ENCODE peak calls at places on chromosome 5, in nine cellular contexts. One of them, this sample, is unnamed.

GRCh38 chr5:55853271-55853670 is 2.1 kb downstream of the IL31RA start:
- DNase-seq in endothelial cell of umbilical vein: peak
- DNase-seq in testis: no peak
- DNase-seq in cardiac fibroblast: no peak
- DNase-seq in WTC11: no peak
- DNase-seq in right atrium auricular region: no peak
- DNase-seq in HCT116: no peak
- DNase-seq in mucosa of descending colon: no peak
- DNase-seq in suprapubic skin: no peak
- DNase-seq in this sample: no peak

GRCh38 chr5:136453199-136453598 is 87.9 kb upstream of the TRPC7 start:
- DNase-seq in right atrium auricular region: no peak
- DNase-seq in WTC11: no peak
- DNase-seq in cardiac fibroblast: no peak
- DNase-seq in endothelial cell of umbilical vein: no peak
- DNase-seq in suprapubic skin: no peak
- DNase-seq in mucosa of descending colon: no peak
- DNase-seq in testis: no peak
- DNase-seq in HCT116: no peak
- DNase-seq in this sample: no peak

GRCh38 chr5:136054133-136054996 is 25.6 kb downstream of the TGFBI start:
- DNase-seq in WTC11: no peak
- DNase-seq in HCT116: no peak
- DNase-seq in testis: no peak
- DNase-seq in suprapubic skin: no peak
- DNase-seq in endothelial cell of umbilical vein: no peak
- DNase-seq in cardiac fibroblast: peak
- DNase-seq in right atrium auricular region: no peak
- DNase-seq in mucosa of descending colon: no peak
- DNase-seq in this sample: no peak

GRCh38 chr5:102221949-102222348 is 74.1 kb downstream of the SLCO4C1 start:
- DNase-seq in testis: no peak
- DNase-seq in WTC11: no peak
- DNase-seq in suprapubic skin: no peak
- DNase-seq in endothelial cell of umbilical vein: no peak
- DNase-seq in right atrium auricular region: no peak
- DNase-seq in mucosa of descending colon: no peak
- DNase-seq in HCT116: no peak
- DNase-seq in cardiac fibroblast: no peak
- DNase-seq in this sample: no peak

GRCh38 chr5:79474416-79475173 is 39.3 kb downstream of the HOMER1 start:
- DNase-seq in suprapubic skin: no peak
- DNase-seq in HCT116: no peak
- DNase-seq in right atrium auricular region: no peak
- DNase-seq in cardiac fibroblast: no peak
- DNase-seq in mucosa of descending colon: no peak
- DNase-seq in endothelial cell of umbilical vein: no peak
- DNase-seq in WTC11: no peak
- DNase-seq in testis: no peak
- DNase-seq in this sample: no peak

GRCh38 chr5:142446131-142446959 is 121.5 kb upstream of the SPRY4 start:
- DNase-seq in right atrium auricular region: peak
- DNase-seq in mucosa of descending colon: no peak
- DNase-seq in testis: peak
- DNase-seq in endothelial cell of umbilical vein: peak
- DNase-seq in cardiac fibroblast: peak
- DNase-seq in suprapubic skin: no peak
- DNase-seq in WTC11: no peak
- DNase-seq in HCT116: peak
- DNase-seq in this sample: no peak

GRCh38 chr5:107196500-107196899 is 474.2 kb downstream of the EFNA5 start:
- DNase-seq in testis: no peak
- DNase-seq in right atrium auricular region: no peak
- DNase-seq in HCT116: no peak
- DNase-seq in suprapubic skin: no peak
- DNase-seq in mucosa of descending colon: no peak
- DNase-seq in WTC11: no peak
- DNase-seq in endothelial cell of umbilical vein: no peak
- DNase-seq in cardiac fibroblast: no peak
- DNase-seq in this sample: no peak

GRCh38 chr5:149027636-149028035 is 35.2 kb downstream of the SH3TC2 start:
- DNase-seq in right atrium auricular region: no peak
- DNase-seq in WTC11: no peak
- DNase-seq in endothelial cell of umbilical vein: no peak
- DNase-seq in suprapubic skin: no peak
- DNase-seq in testis: no peak
- DNase-seq in mucosa of descending colon: no peak
- DNase-seq in HCT116: no peak
- DNase-seq in cardiac fibroblast: no peak
- DNase-seq in this sample: no peak

GRCh38 chr5:78661691-78662090 is 13.1 kb upstream of the LHFPL2 start:
- DNase-seq in testis: no peak
- DNase-seq in suprapubic skin: no peak
- DNase-seq in cardiac fibroblast: no peak
- DNase-seq in HCT116: no peak
- DNase-seq in right atrium auricular region: no peak
- DNase-seq in endothelial cell of umbilical vein: no peak
- DNase-seq in WTC11: no peak
- DNase-seq in mucosa of descending colon: no peak
- DNase-seq in this sample: no peak

GRCh38 chr5:37717613-37718431 is 122.0 kb downstream of the GDNF start:
- DNase-seq in suprapubic skin: no peak
- DNase-seq in testis: peak
- DNase-seq in right atrium auricular region: no peak
- DNase-seq in endothelial cell of umbilical vein: peak
- DNase-seq in HCT116: no peak
- DNase-seq in WTC11: peak
- DNase-seq in cardiac fibroblast: peak
- DNase-seq in mucosa of descending colon: peak
- DNase-seq in this sample: peak

GRCh38 chr5:10328323-10328722 is 20.6 kb upstream of the CMBL start:
- DNase-seq in right atrium auricular region: no peak
- DNase-seq in endothelial cell of umbilical vein: no peak
- DNase-seq in testis: no peak
- DNase-seq in suprapubic skin: no peak
- DNase-seq in cardiac fibroblast: no peak
- DNase-seq in HCT116: no peak
- DNase-seq in WTC11: no peak
- DNase-seq in mucosa of descending colon: no peak
- DNase-seq in this sample: no peak

GRCh38 chr5:80781356-80781755 is 126.6 kb upstream of the DHFR start:
- DNase-seq in suprapubic skin: no peak
- DNase-seq in mucosa of descending colon: no peak
- DNase-seq in WTC11: no peak
- DNase-seq in HCT116: peak
- DNase-seq in endothelial cell of umbilical vein: no peak
- DNase-seq in cardiac fibroblast: peak
- DNase-seq in testis: no peak
- DNase-seq in right atrium auricular region: no peak
- DNase-seq in this sample: no peak

GRCh38 chr5:83553000-83553486 is 81.5 kb downstream of the VCAN start:
- DNase-seq in testis: no peak
- DNase-seq in HCT116: no peak
- DNase-seq in cardiac fibroblast: peak
- DNase-seq in suprapubic skin: peak
- DNase-seq in right atrium auricular region: peak
- DNase-seq in mucosa of descending colon: no peak
- DNase-seq in endothelial cell of umbilical vein: no peak
- DNase-seq in WTC11: no peak
- DNase-seq in this sample: no peak

GRCh38 chr5:53076014-53076413 is 33.5 kb downstream of the MOCS2 start:
- DNase-seq in mucosa of descending colon: no peak
- DNase-seq in right atrium auricular region: no peak
- DNase-seq in WTC11: no peak
- DNase-seq in suprapubic skin: no peak
- DNase-seq in endothelial cell of umbilical vein: no peak
- DNase-seq in HCT116: no peak
- DNase-seq in testis: no peak
- DNase-seq in cardiac fibroblast: peak
- DNase-seq in this sample: no peak

GRCh38 chr5:534743-535671 is 10.8 kb upstream of the SLC9A3 start:
- DNase-seq in suprapubic skin: no peak
- DNase-seq in HCT116: no peak
- DNase-seq in cardiac fibroblast: no peak
- DNase-seq in mucosa of descending colon: no peak
- DNase-seq in testis: no peak
- DNase-seq in right atrium auricular region: no peak
- DNase-seq in WTC11: no peak
- DNase-seq in endothelial cell of umbilical vein: no peak
- DNase-seq in this sample: no peak

GRCh38 chr5:42399702-42400101 is 23.5 kb upstream of the GHR start:
- DNase-seq in endothelial cell of umbilical vein: no peak
- DNase-seq in mucosa of descending colon: no peak
- DNase-seq in HCT116: no peak
- DNase-seq in cardiac fibroblast: no peak
- DNase-seq in WTC11: no peak
- DNase-seq in suprapubic skin: no peak
- DNase-seq in right atrium auricular region: no peak
- DNase-seq in testis: no peak
- DNase-seq in this sample: no peak

GRCh38 chr5:555058-555623 is 30.9 kb upstream of the SLC9A3 start:
- DNase-seq in cardiac fibroblast: no peak
- DNase-seq in mucosa of descending colon: peak
- DNase-seq in testis: no peak
- DNase-seq in suprapubic skin: peak
- DNase-seq in right atrium auricular region: no peak
- DNase-seq in WTC11: no peak
- DNase-seq in HCT116: no peak
- DNase-seq in endothelial cell of umbilical vein: no peak
- DNase-seq in this sample: no peak

GRCh38 chr5:157303667-157304327 is 37.9 kb downstream of the CYFIP2 start:
- DNase-seq in cardiac fibroblast: no peak
- DNase-seq in HCT116: no peak
- DNase-seq in suprapubic skin: no peak
- DNase-seq in right atrium auricular region: no peak
- DNase-seq in mucosa of descending colon: no peak
- DNase-seq in WTC11: peak
- DNase-seq in endothelial cell of umbilical vein: no peak
- DNase-seq in testis: no peak
- DNase-seq in this sample: peak

GRCh38 chr5:156460496-156460895 is 133.5 kb downstream of the SGCD start:
- DNase-seq in HCT116: no peak
- DNase-seq in testis: no peak
- DNase-seq in mucosa of descending colon: no peak
- DNase-seq in WTC11: no peak
- DNase-seq in right atrium auricular region: no peak
- DNase-seq in endothelial cell of umbilical vein: no peak
- DNase-seq in suprapubic skin: no peak
- DNase-seq in cardiac fibroblast: no peak
- DNase-seq in this sample: no peak

GRCh38 chr5:67214713-67215591 is 18.4 kb upstream of the CD180 start:
- DNase-seq in HCT116: no peak
- DNase-seq in right atrium auricular region: no peak
- DNase-seq in cardiac fibroblast: no peak
- DNase-seq in suprapubic skin: no peak
- DNase-seq in WTC11: no peak
- DNase-seq in testis: no peak
- DNase-seq in mucosa of descending colon: peak
- DNase-seq in endothelial cell of umbilical vein: peak
- DNase-seq in this sample: no peak

DNA sequence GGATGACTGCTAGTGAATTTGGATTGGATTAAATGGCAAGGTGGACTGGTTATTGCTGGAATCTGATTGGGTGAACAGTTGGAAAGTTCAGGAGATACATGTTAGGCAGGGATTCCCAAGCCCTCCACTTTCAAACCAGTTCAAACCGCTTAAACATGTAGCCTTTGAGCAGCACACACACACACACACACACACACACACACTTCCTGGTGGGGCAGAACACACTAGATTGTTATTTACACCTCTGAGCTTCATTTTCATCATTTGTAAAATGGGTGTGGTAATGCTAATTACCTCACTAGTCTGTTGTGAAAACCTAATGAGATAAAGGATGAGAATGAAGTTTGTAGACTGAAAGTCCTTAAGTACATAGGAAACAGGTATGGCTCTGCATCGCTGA is 6.9 kb upstream of the MYOZ3 start:
- DNase-seq in cardiac fibroblast: no peak
- DNase-seq in HCT116: no peak
- DNase-seq in WTC11: no peak
- DNase-seq in suprapubic skin: no peak
- DNase-seq in endothelial cell of umbilical vein: no peak
- DNase-seq in right atrium auricular region: no peak
- DNase-seq in testis: no peak
- DNase-seq in mucosa of descending colon: no peak
- DNase-seq in this sample: no peak
- TF ChIP-seq CTCF in cardiac fibroblast: no peak
- TF ChIP-seq CTCF in HCT116: no peak
- TF ChIP-seq CTCF in WTC11: no peak
- TF ChIP-seq CTCF in suprapubic skin: no peak
- TF ChIP-seq CTCF in endothelial cell of umbilical vein: no peak
- TF ChIP-seq CTCF in right atrium auricular region: no peak
- TF ChIP-seq CTCF in testis: no peak
- TF ChIP-seq CTCF in mucosa of descending colon: no peak
- TF ChIP-seq CTCF in this sample: no peak

GRCh38 chr5:64612349-64612961 is 77.8 kb upstream of the SHISAL2B start:
- DNase-seq in cardiac fibroblast: peak
- DNase-seq in WTC11: peak
- DNase-seq in mucosa of descending colon: no peak
- DNase-seq in endothelial cell of umbilical vein: peak
- DNase-seq in right atrium auricular region: no peak
- DNase-seq in testis: peak
- DNase-seq in HCT116: peak
- DNase-seq in suprapubic skin: no peak
- DNase-seq in this sample: peak
- TF ChIP-seq CTCF in cardiac fibroblast: peak
- TF ChIP-seq CTCF in WTC11: peak
- TF ChIP-seq CTCF in mucosa of descending colon: no peak
- TF ChIP-seq CTCF in endothelial cell of umbilical vein: peak
- TF ChIP-seq CTCF in right atrium auricular region: peak
- TF ChIP-seq CTCF in testis: peak
- TF ChIP-seq CTCF in HCT116: peak
- TF ChIP-seq CTCF in suprapubic skin: peak
- TF ChIP-seq CTCF in this sample: peak

DNA sequence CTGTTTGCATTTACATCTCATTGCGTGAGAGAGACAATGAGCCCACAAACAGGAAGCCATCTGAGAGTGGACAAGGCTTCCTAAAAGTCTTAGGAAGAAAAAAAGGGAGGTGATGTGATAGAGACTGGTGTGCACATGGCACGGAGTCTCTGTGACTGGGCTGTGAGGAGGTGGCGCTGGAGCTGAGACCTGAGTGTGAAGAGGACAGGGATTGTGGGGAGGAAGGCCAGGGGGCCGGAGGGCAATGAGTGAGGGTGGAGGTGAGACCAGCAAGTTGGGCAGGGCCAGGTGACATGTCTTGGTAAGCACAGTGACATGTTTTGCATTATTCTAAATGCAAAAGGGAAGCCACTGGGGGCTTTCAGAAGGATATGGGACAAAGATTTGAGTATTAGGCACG is 45.0 kb downstream of the TSPAN17 start:
- DNase-seq in suprapubic skin: no peak
- DNase-seq in WTC11: no peak
- DNase-seq in right atrium auricular region: no peak
- DNase-seq in testis: no peak
- DNase-seq in cardiac fibroblast: no peak
- DNase-seq in HCT116: no peak
- DNase-seq in mucosa of descending colon: no peak
- DNase-seq in endothelial cell of umbilical vein: no peak
- DNase-seq in this sample: no peak
- TF ChIP-seq CTCF in suprapubic skin: no peak
- TF ChIP-seq CTCF in WTC11: no peak
- TF ChIP-seq CTCF in right atrium auricular region: no peak
- TF ChIP-seq CTCF in testis: no peak
- TF ChIP-seq CTCF in cardiac fibroblast: no peak
- TF ChIP-seq CTCF in HCT116: no peak
- TF ChIP-seq CTCF in mucosa of descending colon: no peak
- TF ChIP-seq CTCF in endothelial cell of umbilical vein: no peak
- TF ChIP-seq CTCF in this sample: no peak

GRCh38 chr5:177487975-177488374 is 9.4 kb downstream of the PDLIM7 start:
- DNase-seq in testis: no peak
- DNase-seq in HCT116: no peak
- DNase-seq in mucosa of descending colon: peak
- DNase-seq in cardiac fibroblast: no peak
- DNase-seq in suprapubic skin: no peak
- DNase-seq in right atrium auricular region: no peak
- DNase-seq in endothelial cell of umbilical vein: no peak
- DNase-seq in WTC11: no peak
- DNase-seq in this sample: no peak
- TF ChIP-seq CTCF in testis: no peak
- TF ChIP-seq CTCF in HCT116: no peak
- TF ChIP-seq CTCF in mucosa of descending colon: no peak
- TF ChIP-seq CTCF in cardiac fibroblast: no peak
- TF ChIP-seq CTCF in suprapubic skin: no peak
- TF ChIP-seq CTCF in right atrium auricular region: no peak
- TF ChIP-seq CTCF in endothelial cell of umbilical vein: peak
- TF ChIP-seq CTCF in WTC11: no peak
- TF ChIP-seq CTCF in this sample: no peak